ENCODE peak calls at places on chromosomes 7 and 10, in ten cellular contexts. L, H, F, C, T, S, X, W, P and N are unnamed samples.

GRCh38 chr7:143909863-143910262 is 7.9 kb upstream of the TCAF1 start:
- DNase-seq in L (no peak), H (peak; percentile 21), S (no peak), C (no peak), W (no peak), P (no peak), T (no peak), X (no peak), F (no peak), N (no peak)

GRCh38 chr10:61283489-61284221 is 169.5 kb downstream of the TMEM26 start:
- DNase-seq in F (no peak), X (no peak), L (no peak), S (no peak), C (no peak), P (no peak), W (no peak), H (peak; percentile 38), T (no peak), N (no peak)

GRCh38 chr10:69202332-69202731 is 17.8 kb upstream of the HKDC1 start:
- DNase-seq in T (no peak), C (no peak), W (no peak), L (no peak), S (no peak), H (peak; percentile 66), F (no peak), P (peak; percentile 37), X (no peak), N (no peak)

GRCh38 chr7:1666779-1667565 is 3.1 kb upstream of the ELFN1 start:
- DNase-seq in C (no peak), F (no peak), L (peak; percentile 33), H (no peak), W (peak; percentile 68), T (peak; percentile 46), P (no peak), X (peak; percentile 27), S (no peak), N (no peak)

GRCh38 chr10:93062499-93063216 is 2.1 kb downstream of the CYP26C1 start:
- DNase-seq in W (peak; percentile 88), L (peak; percentile 67), X (no peak), P (no peak), F (peak; percentile 28), S (peak; percentile 24), H (peak; percentile 33), C (no peak), T (no peak), N (peak; percentile 60)

GRCh38 chr7:32579776-32580175 is 84.5 kb downstream of the AVL9 start:
- DNase-seq in W (no peak), S (no peak), P (no peak), L (no peak), H (no peak), X (no peak), T (no peak), C (no peak), F (no peak), N (no peak)

GRCh38 chr10:132611026-132611910 is 73.7 kb downstream of the INPP5A start:
- DNase-seq in P (no peak), T (no peak), S (no peak), X (no peak), C (no peak), F (no peak), H (no peak), W (no peak), L (no peak), N (no peak)

GRCh38 chr10:60916025-60916424 is 28.0 kb downstream of the RHOBTB1 start:
- DNase-seq in L (no peak), X (no peak), C (no peak), F (no peak), H (no peak), S (no peak), P (peak; percentile 34), W (peak; percentile 78), T (no peak), N (peak; percentile 7)

GRCh38 chr7:17369686-17370426 is 71.4 kb downstream of the AHR start:
- DNase-seq in T (no peak), W (no peak), X (no peak), L (no peak), C (no peak), S (no peak), F (no peak), H (peak; percentile 94), P (peak; percentile 49), N (peak; percentile 83)

GRCh38 chr10:6347391-6347951 is 144.7 kb downstream of the PFKFB3 start:
- DNase-seq in L (no peak), T (no peak), S (peak; percentile 52), P (peak; percentile 20), F (peak; percentile 52), X (no peak), W (peak; percentile 58), C (peak; percentile 8), H (peak; percentile 56), N (peak; percentile 6)

GRCh38 chr7:149784251-149784608 is 10.8 kb upstream of the ZNF467 start:
- DNase-seq in T (no peak), W (no peak), L (no peak), P (no peak), H (no peak), S (no peak), F (no peak), X (no peak), C (no peak), N (no peak)

GRCh38 chr7:135390829-135391228 is 119.1 kb downstream of the CNOT4 start:
- DNase-seq in S (no peak), T (no peak), C (no peak), P (no peak), H (no peak), X (no peak), F (no peak), W (no peak), L (no peak), N (no peak)

GRCh38 chr10:78754269-78755074 is 314.3 kb upstream of the ZMIZ1 start:
- DNase-seq in L (no peak), T (no peak), H (peak; percentile 66), F (no peak), S (no peak), X (no peak), P (peak; percentile 58), W (peak; percentile 65), C (no peak), N (peak; percentile 33)

GRCh38 chr7:157707983-157708720 is 371.3 kb downstream of the DNAJB6 start:
- DNase-seq in X (no peak), L (no peak), H (no peak), T (no peak), S (no peak), W (peak; percentile 51), P (no peak), C (no peak), F (no peak), N (no peak)

GRCh38 chr7:74203157-74203556 is 6.6 kb upstream of the LAT2 start:
- DNase-seq in C (no peak), W (peak; percentile 70), L (peak; percentile 38), F (no peak), T (no peak), S (no peak), H (peak; percentile 72), P (peak; percentile 86), X (no peak), N (peak; percentile 46)

GRCh38 chr7:126658684-126659083 is 594.1 kb downstream of the GRM8 start:
- DNase-seq in C (no peak), X (no peak), P (no peak), L (no peak), T (no peak), S (no peak), F (no peak), W (no peak), H (no peak), N (no peak)

GRCh38 chr10:49407552-49408137 is 11.8 kb upstream of the DRGX start:
- DNase-seq in F (peak; percentile 66), C (peak; percentile 36), P (peak; percentile 50), S (peak; percentile 74), H (peak; percentile 73), X (peak; percentile 73), W (peak; percentile 95), L (peak; percentile 92), T (peak; percentile 80), N (peak; percentile 69)

GRCh38 chr7:116689787-116690186 is 17.8 kb downstream of the MET start:
- DNase-seq in W (no peak), F (no peak), H (peak; percentile 31), X (no peak), T (no peak), P (peak; percentile 77), L (no peak), S (no peak), C (no peak), N (peak; percentile 61)

GRCh38 chr10:79379512-79380124 is 32.3 kb downstream of the PPIF start:
- DNase-seq in W (peak; percentile 47), T (peak; percentile 70), H (peak; percentile 31), F (no peak), S (no peak), P (no peak), L (no peak), C (no peak), X (peak; percentile 56), N (no peak)

GRCh38 chr7:157445956-157446295 is 109.1 kb downstream of the DNAJB6 start:
- DNase-seq in T (no peak), L (no peak), H (no peak), S (no peak), X (no peak), P (no peak), C (no peak), F (no peak), W (no peak), N (no peak)

GRCh38 chr10:116115797-116116196 is 157.2 kb downstream of the GFRA1 start:
- DNase-seq in X (no peak), F (no peak), H (no peak), W (no peak), C (no peak), T (no peak), P (no peak), S (no peak), L (no peak), N (no peak)

GRCh38 chr10:33519130-33519860 is 184.8 kb upstream of the NRP1 start:
- DNase-seq in L (no peak), H (no peak), T (no peak), C (no peak), X (no peak), F (no peak), S (no peak), W (no peak), P (no peak), N (no peak)

GRCh38 chr10:69506487-69506833 is 55.2 kb downstream of the TSPAN15 start:
- DNase-seq in S (no peak), T (no peak), P (no peak), W (no peak), F (no peak), X (no peak), L (no peak), C (no peak), H (no peak), N (no peak)

GRCh38 chr7:140059288-140060242 is 3.2 kb downstream of the PARP12 start:
- DNase-seq in L (no peak), S (peak; percentile 58), P (peak; percentile 95), H (peak; percentile 71), T (peak; percentile 86), X (peak; percentile 36), C (peak; percentile 37), W (no peak), F (no peak), N (peak; percentile 93)

GRCh38 chr10:130137077-130137448 is 872 bp downstream of the GLRX3 start:
- DNase-seq in W (no peak), S (no peak), P (peak; percentile 0), C (no peak), F (no peak), L (peak; percentile 10), X (no peak), T (no peak), H (peak; percentile 31), N (peak; percentile 30)

GRCh38 chr7:101172005-101172853 is 6.9 kb upstream of the VGF start:
- DNase-seq in X (no peak), L (no peak), H (no peak), P (no peak), S (no peak), F (no peak), T (no peak), C (no peak), W (peak; percentile 65), N (no peak)

GRCh38 chr7:39414669-39415035 is 151.6 kb upstream of the YAE1 start:
- DNase-seq in T (no peak), H (no peak), W (no peak), S (no peak), P (no peak), L (no peak), F (no peak), C (no peak), X (no peak), N (no peak)

GRCh38 chr10:4778761-4779160 is 47.2 kb upstream of the AKR1E2 start:
- DNase-seq in H (no peak), T (no peak), L (no peak), C (no peak), X (no peak), W (no peak), F (no peak), S (no peak), P (no peak), N (no peak)